ENCODE peak calls at places on chromosomes 16 and 17, in four cellular contexts. G is kidney epithelial cell, M is dorsolateral prefrontal cortex, L is cardiac fibroblast. D is an unnamed sample.

GRCh38 chr16:30724641-30725464 is 23.4 kb upstream of the PHKG2 start:
- DNase-seq in G (no peak), M (no peak), L (no peak), D (no peak)

GRCh38 chr17:38996660-38997337 is 29.6 kb upstream of the FBXO47 start:
- DNase-seq in L (peak), G (no peak), M (no peak), D (no peak)

GRCh38 chr17:42562845-42563509 is 1.0 kb downstream of the COASY start:
- DNase-seq in G (no peak), L (peak), M (no peak), D (no peak)

GRCh38 chr17:80835816-80836657 is 155.6 kb upstream of the CHMP6 start:
- DNase-seq in L (no peak), M (peak), G (no peak), D (no peak)

GRCh38 chr17:6910987-6911603 is 79.6 kb upstream of the TEKT1 start:
- DNase-seq in L (peak), M (no peak), G (no peak), D (peak)

GRCh38 chr17:27384721-27385120 is 71.5 kb upstream of the KSR1 start:
- DNase-seq in G (no peak), M (no peak), L (no peak), D (peak)

GRCh38 chr16:87874639-87875472 is 5.5 kb upstream of the SLC7A5 start:
- DNase-seq in L (no peak), G (no peak), M (no peak), D (no peak)

GRCh38 chr17:51610155-51610554 is 349.8 kb downstream of the UTP18 start:
- DNase-seq in G (no peak), L (no peak), M (no peak), D (no peak)

GRCh38 chr17:38464251-38464722 is 36.0 kb downstream of the ARHGAP23 start:
- DNase-seq in M (peak), L (peak), G (no peak), D (no peak)

GRCh38 chr17:8941980-8942617 is 23.4 kb downstream of the PIK3R5 start:
- DNase-seq in L (no peak), M (no peak), G (no peak), D (no peak)

GRCh38 chr16:88353691-88354090 is 29.1 kb upstream of the ZNF469 start:
- DNase-seq in M (no peak), L (no peak), G (no peak), D (no peak)

GRCh38 chr17:49832840-49833599 is 14.8 kb downstream of the TAC4 start:
- DNase-seq in L (no peak), M (no peak), G (no peak), D (no peak)

GRCh38 chr16:84501077-84501735 is 3.3 kb downstream of the MEAK7 start:
- DNase-seq in M (no peak), L (peak), G (peak), D (peak)

GRCh38 chr17:39213852-39214251 is 11.9 kb downstream of the STAC2 start:
- DNase-seq in G (no peak), L (peak), M (no peak), D (peak)

GRCh38 chr16:65202461-65202860 is 80.6 kb upstream of the CDH11 start:
- DNase-seq in M (no peak), L (peak), G (no peak), D (peak)

GRCh38 chr16:81703177-81704155 is 75.6 kb upstream of the PLCG2 start:
- DNase-seq in M (no peak), G (peak), L (peak), D (peak)

GRCh38 chr16:27179500-27180072 is 23.7 kb upstream of the KDM8 start:
- DNase-seq in G (no peak), M (peak), L (peak), D (peak)

GRCh38 chr17:59620064-59620359 is 317 bp downstream of the CLTC start:
- DNase-seq in G (no peak), L (no peak), M (no peak), D (no peak)

GRCh38 chr17:59620518-59621259 is 994 bp downstream of the CLTC start:
- DNase-seq in L (peak), M (no peak), G (no peak), D (peak)

GRCh38 chr17:59621771-59622170 is 2.1 kb downstream of the CLTC start:
- DNase-seq in M (no peak), G (no peak), L (no peak), D (no peak)

GRCh38 chr17:59626756-59627155 is 7.1 kb downstream of the CLTC start:
- DNase-seq in G (no peak), L (no peak), M (no peak), D (no peak)

GRCh38 chr17:59623151-59623550 is 3.5 kb downstream of the CLTC start:
- DNase-seq in M (no peak), G (no peak), L (peak), D (no peak)
- H3K4me3 ChIP-seq in M (peak), G (no peak), L (no peak), D (no peak)

DNA sequence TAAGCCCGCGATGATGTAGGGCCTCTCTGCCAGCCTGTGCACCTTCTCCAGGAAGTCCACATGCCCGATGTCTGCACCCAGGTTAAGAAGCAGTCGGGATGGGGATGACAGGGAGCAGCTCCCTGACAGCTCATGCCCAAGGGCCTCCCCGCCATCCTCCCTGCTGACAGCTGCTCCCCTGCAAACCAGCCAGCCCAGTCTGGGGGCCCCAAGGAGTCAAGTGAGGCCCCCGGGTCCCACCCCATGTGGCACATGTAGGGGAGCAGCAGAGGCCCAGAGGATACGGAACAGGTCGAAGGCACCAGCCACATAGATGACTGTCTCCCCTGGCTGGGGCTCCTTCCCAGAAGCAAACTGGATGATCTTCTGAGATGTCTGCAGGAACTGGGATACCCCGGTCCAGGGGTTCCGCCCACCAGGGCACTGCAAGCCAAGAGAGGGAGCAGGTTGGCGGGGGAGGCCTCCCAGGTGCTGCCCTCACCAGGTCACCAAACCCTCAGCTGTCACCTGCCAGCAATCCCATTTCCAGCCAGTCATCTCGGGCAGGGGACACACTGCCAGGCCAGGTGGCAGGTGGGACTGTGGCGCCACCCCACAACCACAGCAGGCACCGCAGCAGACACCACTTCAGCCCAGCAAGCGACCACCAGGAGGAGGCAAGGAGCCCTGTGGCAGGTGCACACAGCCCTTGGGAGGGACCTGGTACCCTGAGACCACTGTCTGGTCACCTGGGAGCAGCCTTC is 4.6 kb downstream of the PCYT2 start:
- DNase-seq in M (no peak), G (no peak), L (no peak), D (no peak)
- TF ChIP-seq CTCF in M (no peak), G (peak), L (no peak), D (peak)

DNA sequence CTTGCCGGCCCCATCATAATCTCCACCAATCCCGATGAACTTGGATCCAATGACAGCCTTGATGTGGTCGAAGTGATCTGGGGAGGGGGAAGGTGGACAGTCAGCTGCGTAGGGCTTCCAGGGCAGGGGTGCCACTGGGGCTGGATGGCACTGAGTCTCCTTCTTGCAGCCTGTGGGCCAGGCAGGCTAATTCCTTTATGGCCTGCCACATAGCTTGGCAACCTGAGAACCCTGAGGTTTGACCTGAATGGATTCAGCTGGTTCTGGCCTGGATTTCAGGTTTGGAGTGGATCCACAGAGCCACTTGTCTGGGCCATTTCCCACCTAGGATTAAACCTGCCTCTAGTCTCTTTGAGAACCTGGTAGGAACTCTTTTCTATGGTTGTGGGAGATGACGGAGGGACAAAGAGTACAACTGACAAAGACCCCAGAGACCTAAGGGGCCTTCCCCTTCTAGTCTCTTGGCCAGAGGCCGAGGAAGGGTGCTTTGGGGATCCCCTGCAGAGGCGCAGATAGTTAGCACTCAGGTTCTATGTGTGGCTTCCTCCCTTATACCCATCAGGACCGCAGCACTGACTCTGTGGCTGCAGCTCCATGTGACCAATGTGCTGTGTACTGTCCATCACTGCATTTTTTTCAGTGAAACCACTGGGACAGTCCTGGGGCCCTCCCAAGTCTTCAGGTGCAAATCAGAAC is 9.2 kb upstream of the DPEP3 start:
- DNase-seq in L (no peak), M (no peak), G (no peak), D (no peak)
- H3K4me3 ChIP-seq in L (no peak), M (no peak), G (no peak), D (no peak)

GRCh38 chr17:45150911-45151809 is 2.9 kb downstream of the HEXIM1 start:
- DNase-seq in L (peak), G (no peak), M (no peak), D (no peak)
- TF ChIP-seq CTCF in L (no peak), G (no peak), M (no peak), D (no peak)

GRCh38 chr17:16456770-16457316 is 35.1 kb downstream of the LRRC75A start:
- DNase-seq in L (no peak), G (no peak), M (no peak), D (no peak)
- H3K4me3 ChIP-seq in L (no peak), G (no peak), M (no peak), D (no peak)

GRCh38 chr17:62100050-62100449 is 35.0 kb upstream of the MED13 start:
- DNase-seq in M (no peak), L (no peak), G (no peak), D (no peak)

GRCh38 chr17:62098623-62099231 is 33.6 kb upstream of the MED13 start:
- DNase-seq in L (no peak), G (no peak), M (no peak), D (no peak)

GRCh38 chr17:62101519-62101918 is 36.4 kb upstream of the MED13 start:
- DNase-seq in M (no peak), G (no peak), L (no peak), D (no peak)

GRCh38 chr17:62099532-62099931 is 34.5 kb upstream of the MED13 start:
- DNase-seq in M (no peak), L (no peak), G (no peak), D (no peak)

GRCh38 chr17:62101090-62101489 is 36.0 kb upstream of the MED13 start:
- DNase-seq in G (no peak), L (no peak), M (no peak), D (no peak)
- TF ChIP-seq CTCF in G (no peak), L (no peak), M (no peak), D (no peak)